ENCODE peak calls at places on chromosomes 13 and 19, in four cellular contexts. One of them, this sample, is unnamed.

GRCh38 chr19:45172173-45172572 is 5.9 kb downstream of the TRAPPC6A start:
- DNase-seq in H1: no peak
- DNase-seq in K562: no peak
- DNase-seq in HepG2: no peak
- DNase-seq in this sample: no peak

GRCh38 chr19:16141043-16141442 is 2.4 kb upstream of the HSH2D start:
- DNase-seq in H1: no peak
- DNase-seq in K562: no peak
- DNase-seq in HepG2: no peak
- DNase-seq in this sample: no peak

GRCh38 chr13:43390101-43390500 is 366.7 kb downstream of the DNAJC15 start:
- DNase-seq in K562: no peak
- DNase-seq in H1: no peak
- DNase-seq in HepG2: no peak
- DNase-seq in this sample: no peak

GRCh38 chr13:105462981-105463380 is 1072.5 kb downstream of the EFNB2 start:
- DNase-seq in HepG2: no peak
- DNase-seq in K562: no peak
- DNase-seq in H1: no peak
- DNase-seq in this sample: no peak

GRCh38 chr19:5434970-5435641 is 20.1 kb upstream of the ZNRF4 start:
- DNase-seq in H1: no peak
- DNase-seq in K562: peak
- DNase-seq in HepG2: peak
- DNase-seq in this sample: peak

GRCh38 chr13:98563071-98563470 is 13.8 kb downstream of the STK24 start:
- DNase-seq in K562: no peak
- DNase-seq in HepG2: no peak
- DNase-seq in H1: no peak
- DNase-seq in this sample: no peak

GRCh38 chr13:114151565-114152284 is 19.3 kb upstream of the RASA3 start:
- DNase-seq in K562: no peak
- DNase-seq in H1: no peak
- DNase-seq in HepG2: no peak
- DNase-seq in this sample: peak

GRCh38 chr13:28128030-28128429 is 10.3 kb upstream of the PAN3 start:
- DNase-seq in H1: no peak
- DNase-seq in K562: no peak
- DNase-seq in HepG2: no peak
- DNase-seq in this sample: no peak

DNA sequence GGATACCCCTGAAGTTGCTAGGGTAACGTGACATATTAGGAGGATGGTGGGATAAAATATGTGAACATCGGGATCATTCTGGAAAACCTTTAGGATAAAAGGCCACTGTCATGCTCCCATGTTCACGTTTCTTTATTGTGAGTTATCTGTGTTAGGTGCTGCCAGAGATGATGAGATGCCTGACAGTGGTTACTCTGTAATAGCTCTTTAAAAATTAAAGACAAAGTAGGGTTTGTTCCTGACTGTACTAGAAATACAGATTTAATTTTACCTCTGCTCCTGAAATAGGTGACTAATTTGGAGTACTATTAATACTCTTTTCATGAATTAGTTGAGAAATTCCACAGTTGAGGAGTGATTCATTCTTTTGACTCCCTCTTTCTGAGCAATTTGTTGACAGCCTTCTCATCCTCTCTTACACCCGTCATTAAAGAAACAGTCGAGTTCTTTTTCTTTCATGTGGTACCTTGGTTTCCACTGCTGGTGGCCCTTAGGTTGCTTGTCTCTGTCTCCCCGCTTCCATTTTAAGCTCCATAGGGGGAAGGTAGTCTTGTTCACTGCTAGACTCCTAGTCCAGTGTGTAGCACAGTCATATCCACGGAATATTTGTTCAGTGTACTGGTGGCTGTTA is 28.4 kb downstream of the SAE1 start:
- DNase-seq in HepG2: no peak
- DNase-seq in K562: no peak
- DNase-seq in H1: no peak
- DNase-seq in this sample: no peak
- TF ChIP-seq FOSL1 in HepG2: no peak
- TF ChIP-seq FOSL1 in K562: no peak
- TF ChIP-seq FOSL1 in H1: no peak
- TF ChIP-seq FOSL1 in this sample: no peak

DNA sequence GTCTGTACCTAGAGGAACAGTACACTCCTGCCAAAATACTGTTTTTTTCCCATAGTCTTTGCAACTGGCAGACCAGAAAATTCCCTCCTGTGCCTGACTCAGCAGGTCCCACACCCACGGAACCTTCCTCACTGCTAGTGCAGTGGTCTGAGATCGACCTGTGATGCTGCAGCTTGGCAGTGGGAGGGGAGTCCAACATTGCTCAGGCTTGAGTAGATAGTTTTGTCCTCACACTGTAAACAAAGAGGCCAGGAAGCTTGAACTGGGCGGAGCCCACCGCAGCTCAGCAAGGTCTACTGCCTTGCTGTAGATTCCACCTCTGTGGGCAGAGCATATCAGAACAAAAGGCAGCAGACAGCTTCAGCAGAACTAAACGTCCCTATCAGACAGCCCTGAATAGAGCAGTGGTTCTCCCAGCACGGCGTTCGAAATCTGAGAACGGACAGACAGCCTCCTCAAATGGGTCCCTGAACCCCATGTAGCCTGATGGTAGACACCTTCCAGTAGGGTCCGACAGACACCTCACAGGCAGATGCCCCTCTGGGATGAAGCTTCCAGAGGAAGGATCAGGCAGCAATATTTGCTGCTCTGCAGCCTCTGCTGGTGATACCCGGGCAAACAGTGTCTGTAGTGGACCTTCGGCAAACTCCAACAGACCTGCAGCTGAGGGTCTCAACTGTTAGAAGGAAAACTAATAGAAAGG is 92.7 kb downstream of the SUCLA2 start:
- DNase-seq in K562: no peak
- DNase-seq in HepG2: peak
- DNase-seq in H1: no peak
- DNase-seq in this sample: no peak
- TF ChIP-seq JUND in K562: no peak
- TF ChIP-seq JUND in HepG2: no peak
- TF ChIP-seq JUND in H1: no peak
- TF ChIP-seq JUND in this sample: no peak

GRCh38 chr13:44760434-44760833 is 184.3 kb upstream of the TSC22D1 start:
- DNase-seq in HepG2: no peak
- DNase-seq in H1: no peak
- DNase-seq in K562: no peak
- DNase-seq in this sample: no peak

GRCh38 chr13:44759222-44759721 is 183.1 kb upstream of the TSC22D1 start:
- DNase-seq in HepG2: no peak
- DNase-seq in H1: no peak
- DNase-seq in K562: no peak
- DNase-seq in this sample: no peak

GRCh38 chr13:44759723-44760360 is 183.7 kb upstream of the TSC22D1 start:
- DNase-seq in K562: no peak
- DNase-seq in H1: no peak
- DNase-seq in HepG2: peak
- DNase-seq in this sample: no peak

GRCh38 chr13:44757671-44758070 is 181.5 kb upstream of the TSC22D1 start:
- DNase-seq in HepG2: no peak
- DNase-seq in H1: no peak
- DNase-seq in K562: no peak
- DNase-seq in this sample: no peak

GRCh38 chr13:44758595-44759221 is 182.6 kb upstream of the TSC22D1 start:
- DNase-seq in HepG2: peak
- DNase-seq in H1: no peak
- DNase-seq in K562: no peak
- DNase-seq in this sample: no peak
- TF ChIP-seq FOSL1 in HepG2: no peak
- TF ChIP-seq FOSL1 in H1: no peak
- TF ChIP-seq FOSL1 in K562: no peak
- TF ChIP-seq FOSL1 in this sample: peak

DNA sequence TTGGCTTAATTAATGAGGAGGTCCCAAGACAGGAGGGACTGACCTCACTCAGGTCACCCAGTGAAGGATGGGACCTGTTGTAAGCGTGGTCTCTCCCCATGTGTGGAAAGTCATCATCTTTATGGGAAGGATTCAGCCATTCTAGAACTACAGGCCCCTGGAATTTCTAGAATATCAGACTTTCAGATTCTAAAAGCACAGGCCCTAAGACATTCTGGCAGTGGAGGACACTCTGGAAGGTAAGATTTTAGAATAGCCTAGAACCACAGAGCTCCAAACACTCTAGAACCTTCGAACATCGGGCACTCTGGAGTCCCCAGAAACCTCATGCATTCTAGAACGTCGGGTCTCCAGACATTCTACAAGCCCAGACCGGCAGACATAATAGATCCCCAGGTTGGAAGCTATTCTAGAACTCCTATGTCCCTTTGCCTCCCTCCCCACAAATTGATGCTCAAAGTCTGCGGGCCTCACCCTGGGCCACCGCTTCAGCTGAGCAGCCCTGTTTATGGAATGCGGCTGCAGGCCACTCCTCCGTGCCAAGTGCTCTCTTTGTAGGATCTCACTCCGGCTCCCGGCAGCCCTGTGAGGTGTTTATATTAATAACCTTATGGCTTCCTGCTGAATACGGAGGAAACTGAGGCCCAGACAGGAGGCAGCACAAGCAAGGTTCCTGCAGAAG is 1.9 kb upstream of the KLK15 start:
- DNase-seq in H1: no peak
- DNase-seq in K562: no peak
- DNase-seq in HepG2: no peak
- DNase-seq in this sample: no peak
- TF ChIP-seq JUND in H1: no peak
- TF ChIP-seq JUND in K562: no peak
- TF ChIP-seq JUND in HepG2: no peak
- TF ChIP-seq JUND in this sample: no peak

GRCh38 chr19:11382898-11383705 is 1.0 kb downstream of the EPOR start:
- DNase-seq in HepG2: peak
- DNase-seq in H1: no peak
- DNase-seq in K562: peak
- DNase-seq in this sample: peak
- TF ChIP-seq FOSL1 in HepG2: no peak
- TF ChIP-seq FOSL1 in H1: peak
- TF ChIP-seq FOSL1 in K562: peak
- TF ChIP-seq FOSL1 in this sample: no peak

GRCh38 chr19:36213793-36214387 is 575 bp downstream of the ZNF565 start:
- DNase-seq in K562: peak
- DNase-seq in HepG2: no peak
- DNase-seq in H1: no peak
- DNase-seq in this sample: no peak

GRCh38 chr19:36214388-36215275 is at the start of the genes ZNF146 and ZNF565:
- DNase-seq in H1: peak
- DNase-seq in HepG2: peak
- DNase-seq in K562: peak
- DNase-seq in this sample: peak

GRCh38 chr19:36210497-36210896 is 4.0 kb downstream of the ZNF565 start:
- DNase-seq in H1: no peak
- DNase-seq in K562: no peak
- DNase-seq in HepG2: no peak
- DNase-seq in this sample: no peak

GRCh38 chr19:36212895-36213294 is 1.6 kb downstream of the ZNF565 start:
- DNase-seq in K562: no peak
- DNase-seq in H1: no peak
- DNase-seq in HepG2: no peak
- DNase-seq in this sample: no peak

DNA sequence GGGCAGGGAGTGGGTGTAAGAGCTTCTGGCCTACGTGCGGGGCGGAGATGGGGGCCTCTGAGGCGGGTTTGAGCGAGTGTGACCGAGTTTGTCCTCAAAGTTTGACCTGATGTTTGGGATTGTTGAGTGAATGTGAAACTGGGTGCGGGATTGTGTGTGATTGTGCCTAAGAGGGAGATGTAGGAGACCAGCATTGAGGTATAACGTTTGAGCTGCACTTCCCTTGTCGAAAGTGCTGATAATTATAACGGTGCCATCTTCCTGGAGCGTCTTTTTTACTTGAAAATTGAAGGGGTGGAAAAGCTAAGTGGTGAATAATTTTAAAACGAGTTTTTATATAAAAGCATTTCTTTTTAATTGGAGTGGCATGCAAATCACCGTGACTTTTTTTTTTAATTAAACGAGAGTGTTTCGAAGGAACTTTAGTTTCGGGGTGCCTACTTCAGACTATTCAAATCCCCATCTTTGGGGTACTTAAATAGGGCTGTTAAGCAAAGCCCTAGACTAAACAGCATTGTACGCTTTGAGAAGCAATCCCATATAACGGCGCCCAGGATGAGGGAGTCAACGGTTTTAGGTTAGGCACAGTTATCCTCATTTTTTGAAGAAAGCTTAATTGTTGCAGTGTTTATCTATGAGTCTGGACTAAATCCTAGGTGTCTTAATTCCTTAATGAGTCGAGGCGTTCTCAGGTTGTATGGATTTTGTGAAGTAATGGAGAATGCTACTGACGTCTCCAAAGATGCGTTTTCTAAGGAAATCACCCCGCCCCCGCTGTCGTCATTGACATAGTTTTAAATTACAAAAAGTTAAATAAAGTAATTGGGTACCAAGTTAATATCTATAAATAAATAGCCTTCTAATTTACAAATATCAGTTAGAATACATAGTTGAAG is 618 bp downstream of the ZNF146 start:
- DNase-seq in H1: no peak
- DNase-seq in K562: no peak
- DNase-seq in HepG2: no peak
- DNase-seq in this sample: no peak
- TF ChIP-seq JUND in H1: no peak
- TF ChIP-seq JUND in K562: no peak
- TF ChIP-seq JUND in HepG2: no peak
- TF ChIP-seq JUND in this sample: no peak

GRCh38 chr13:22967669-22968068 is 213.1 kb upstream of the SGCG start:
- DNase-seq in H1: no peak
- DNase-seq in K562: no peak
- DNase-seq in HepG2: no peak
- DNase-seq in this sample: no peak

GRCh38 chr13:22960827-22961226 is 220.0 kb upstream of the SGCG start:
- DNase-seq in H1: no peak
- DNase-seq in HepG2: no peak
- DNase-seq in K562: no peak
- DNase-seq in this sample: no peak

GRCh38 chr13:22964245-22964966 is 216.4 kb upstream of the SGCG start:
- DNase-seq in K562: no peak
- DNase-seq in HepG2: no peak
- DNase-seq in H1: no peak
- DNase-seq in this sample: no peak

DNA sequence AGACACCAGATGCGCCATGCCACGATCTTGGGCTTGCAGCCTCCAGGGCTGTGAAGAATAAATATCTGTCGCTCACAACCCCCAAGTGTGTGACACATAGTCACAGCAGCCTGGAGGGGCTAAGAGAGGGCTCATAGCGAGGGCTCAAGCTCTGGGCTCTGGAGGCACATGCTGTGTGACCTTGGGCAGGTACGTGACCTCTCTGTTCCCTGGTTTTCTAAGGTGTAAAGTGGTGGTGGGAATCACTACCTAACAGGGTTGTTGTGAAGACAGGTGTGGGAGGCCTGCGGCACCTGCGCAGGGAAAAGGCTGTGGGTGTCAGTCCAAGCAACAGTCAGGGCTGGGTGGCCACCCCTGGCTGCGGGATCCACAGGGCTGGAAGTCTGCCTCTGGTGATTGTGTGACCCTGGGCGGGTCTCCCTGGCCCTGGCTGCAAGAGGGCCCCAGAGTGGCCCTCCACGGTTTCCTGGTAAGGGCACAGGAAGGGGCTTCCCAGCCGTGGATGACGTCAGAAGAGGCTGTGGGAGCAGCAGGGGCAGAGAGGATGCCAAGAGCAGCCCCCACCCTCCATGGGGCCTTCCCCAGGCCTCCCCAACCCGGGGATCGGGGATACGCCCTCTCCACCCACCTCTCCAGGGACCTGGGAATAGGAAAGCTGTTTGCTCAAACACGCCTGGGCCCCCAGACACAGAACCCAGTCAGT is 218.8 kb upstream of the SGCG start:
- DNase-seq in H1: no peak
- DNase-seq in HepG2: no peak
- DNase-seq in K562: no peak
- DNase-seq in this sample: no peak
- TF ChIP-seq FOSL1 in H1: no peak
- TF ChIP-seq FOSL1 in HepG2: no peak
- TF ChIP-seq FOSL1 in K562: no peak
- TF ChIP-seq FOSL1 in this sample: no peak